ENCODE peak calls at places on chromosomes 4 and X, in eight cellular contexts. One of them, this sample, is unnamed.

GRCh38 chr4:4490041-4490440 is 51.8 kb downstream of the STX18 start:
- DNase-seq in CD8-positive, alpha-beta T cell: no peak
- DNase-seq in progenitor cell of endocrine pancreas: no peak
- DNase-seq in nephron progenitor cell: no peak
- DNase-seq in heart right ventricle: no peak
- DNase-seq in BJ: no peak
- DNase-seq in pancreas: no peak
- DNase-seq in A549: no peak
- DNase-seq in this sample: no peak

GRCh38 chrX:13790206-13791131 is 26.4 kb downstream of the GPM6B start:
- DNase-seq in A549: no peak
- DNase-seq in nephron progenitor cell: no peak
- DNase-seq in pancreas: no peak
- DNase-seq in BJ: no peak
- DNase-seq in progenitor cell of endocrine pancreas: no peak
- DNase-seq in heart right ventricle: no peak
- DNase-seq in CD8-positive, alpha-beta T cell: no peak
- DNase-seq in this sample: no peak

GRCh38 chrX:47358387-47359065 is 11.9 kb upstream of the ZNF157 start:
- DNase-seq in heart right ventricle: no peak
- DNase-seq in A549: no peak
- DNase-seq in progenitor cell of endocrine pancreas: no peak
- DNase-seq in BJ: no peak
- DNase-seq in pancreas: no peak
- DNase-seq in CD8-positive, alpha-beta T cell: no peak
- DNase-seq in nephron progenitor cell: no peak
- DNase-seq in this sample: no peak

GRCh38 chr4:168877779-168878491 is 132.1 kb downstream of the CBR4 start:
- DNase-seq in nephron progenitor cell: peak
- DNase-seq in A549: no peak
- DNase-seq in pancreas: peak
- DNase-seq in heart right ventricle: peak
- DNase-seq in progenitor cell of endocrine pancreas: peak
- DNase-seq in CD8-positive, alpha-beta T cell: no peak
- DNase-seq in BJ: no peak
- DNase-seq in this sample: peak

GRCh38 chrX:117120700-117121099 is 657.9 kb upstream of the CT83 start:
- DNase-seq in heart right ventricle: no peak
- DNase-seq in CD8-positive, alpha-beta T cell: no peak
- DNase-seq in nephron progenitor cell: no peak
- DNase-seq in pancreas: no peak
- DNase-seq in A549: no peak
- DNase-seq in BJ: no peak
- DNase-seq in progenitor cell of endocrine pancreas: no peak
- DNase-seq in this sample: no peak

GRCh38 chrX:63503541-63503940 is 152.4 kb upstream of the SPIN4 start:
- DNase-seq in CD8-positive, alpha-beta T cell: no peak
- DNase-seq in A549: peak
- DNase-seq in progenitor cell of endocrine pancreas: no peak
- DNase-seq in BJ: no peak
- DNase-seq in pancreas: no peak
- DNase-seq in nephron progenitor cell: no peak
- DNase-seq in heart right ventricle: no peak
- DNase-seq in this sample: no peak

GRCh38 chrX:44459501-44459900 is 83.2 kb downstream of the FUNDC1 start:
- DNase-seq in nephron progenitor cell: no peak
- DNase-seq in BJ: no peak
- DNase-seq in pancreas: no peak
- DNase-seq in heart right ventricle: no peak
- DNase-seq in progenitor cell of endocrine pancreas: no peak
- DNase-seq in A549: no peak
- DNase-seq in CD8-positive, alpha-beta T cell: no peak
- DNase-seq in this sample: no peak

GRCh38 chr4:15781427-15782095 is 3.4 kb downstream of the CD38 start:
- DNase-seq in progenitor cell of endocrine pancreas: no peak
- DNase-seq in BJ: no peak
- DNase-seq in nephron progenitor cell: no peak
- DNase-seq in A549: no peak
- DNase-seq in CD8-positive, alpha-beta T cell: no peak
- DNase-seq in heart right ventricle: no peak
- DNase-seq in pancreas: no peak
- DNase-seq in this sample: no peak

GRCh38 chr4:20249333-20249732 is 2.4 kb upstream of the SLIT2 start:
- DNase-seq in pancreas: no peak
- DNase-seq in heart right ventricle: no peak
- DNase-seq in progenitor cell of endocrine pancreas: no peak
- DNase-seq in BJ: no peak
- DNase-seq in A549: no peak
- DNase-seq in nephron progenitor cell: no peak
- DNase-seq in CD8-positive, alpha-beta T cell: no peak
- DNase-seq in this sample: no peak

GRCh38 chr4:141134051-141134450 is 782 bp upstream of the RNF150 start:
- DNase-seq in A549: no peak
- DNase-seq in progenitor cell of endocrine pancreas: no peak
- DNase-seq in BJ: no peak
- DNase-seq in heart right ventricle: no peak
- DNase-seq in nephron progenitor cell: no peak
- DNase-seq in pancreas: no peak
- DNase-seq in CD8-positive, alpha-beta T cell: no peak
- DNase-seq in this sample: no peak

GRCh38 chr4:141133146-141134006 is at the start of gene RNF150:
- DNase-seq in progenitor cell of endocrine pancreas: peak
- DNase-seq in heart right ventricle: peak
- DNase-seq in CD8-positive, alpha-beta T cell: no peak
- DNase-seq in BJ: peak
- DNase-seq in nephron progenitor cell: peak
- DNase-seq in pancreas: peak
- DNase-seq in A549: peak
- DNase-seq in this sample: peak

GRCh38 chr4:141130947-141131545 is 2.2 kb downstream of the RNF150 start:
- DNase-seq in nephron progenitor cell: no peak
- DNase-seq in A549: no peak
- DNase-seq in heart right ventricle: no peak
- DNase-seq in BJ: no peak
- DNase-seq in pancreas: no peak
- DNase-seq in progenitor cell of endocrine pancreas: no peak
- DNase-seq in CD8-positive, alpha-beta T cell: no peak
- DNase-seq in this sample: no peak

GRCh38 chr4:141131738-141132688 is 1.3 kb downstream of the RNF150 start:
- DNase-seq in pancreas: peak
- DNase-seq in heart right ventricle: peak
- DNase-seq in progenitor cell of endocrine pancreas: peak
- DNase-seq in nephron progenitor cell: peak
- DNase-seq in BJ: no peak
- DNase-seq in CD8-positive, alpha-beta T cell: no peak
- DNase-seq in A549: no peak
- DNase-seq in this sample: peak

DNA sequence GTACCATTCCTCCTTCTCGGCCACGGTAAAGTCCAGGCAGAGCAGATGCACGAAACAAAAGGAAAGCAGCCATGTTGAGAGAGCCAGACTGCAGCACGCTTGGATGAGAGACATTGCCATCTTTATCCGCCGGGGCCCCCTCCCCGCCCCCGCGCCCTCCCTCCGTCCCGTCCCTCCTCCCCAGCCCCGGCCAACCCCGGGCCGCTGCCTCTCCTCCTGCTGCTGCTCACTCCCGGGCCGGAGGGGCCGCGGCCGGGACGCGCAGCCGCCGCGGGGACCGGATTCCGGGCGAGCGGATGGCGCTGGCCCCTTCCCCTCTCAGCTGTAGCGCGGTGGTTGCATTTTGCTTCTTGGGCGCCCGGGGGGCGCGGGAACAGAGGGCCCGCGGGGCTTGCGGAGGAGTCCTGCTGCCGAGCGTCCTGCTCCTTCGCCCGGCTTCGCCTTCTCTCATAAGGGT is 552 bp downstream of the RNF150 start:
- DNase-seq in A549: no peak
- DNase-seq in nephron progenitor cell: peak
- DNase-seq in pancreas: no peak
- DNase-seq in CD8-positive, alpha-beta T cell: no peak
- DNase-seq in progenitor cell of endocrine pancreas: peak
- DNase-seq in heart right ventricle: peak
- DNase-seq in BJ: no peak
- DNase-seq in this sample: no peak
- TF ChIP-seq CTCF in A549: no peak
- TF ChIP-seq CTCF in nephron progenitor cell: no peak
- TF ChIP-seq CTCF in pancreas: no peak
- TF ChIP-seq CTCF in CD8-positive, alpha-beta T cell: no peak
- TF ChIP-seq CTCF in progenitor cell of endocrine pancreas: no peak
- TF ChIP-seq CTCF in heart right ventricle: no peak
- TF ChIP-seq CTCF in BJ: no peak
- TF ChIP-seq CTCF in this sample: no peak

DNA sequence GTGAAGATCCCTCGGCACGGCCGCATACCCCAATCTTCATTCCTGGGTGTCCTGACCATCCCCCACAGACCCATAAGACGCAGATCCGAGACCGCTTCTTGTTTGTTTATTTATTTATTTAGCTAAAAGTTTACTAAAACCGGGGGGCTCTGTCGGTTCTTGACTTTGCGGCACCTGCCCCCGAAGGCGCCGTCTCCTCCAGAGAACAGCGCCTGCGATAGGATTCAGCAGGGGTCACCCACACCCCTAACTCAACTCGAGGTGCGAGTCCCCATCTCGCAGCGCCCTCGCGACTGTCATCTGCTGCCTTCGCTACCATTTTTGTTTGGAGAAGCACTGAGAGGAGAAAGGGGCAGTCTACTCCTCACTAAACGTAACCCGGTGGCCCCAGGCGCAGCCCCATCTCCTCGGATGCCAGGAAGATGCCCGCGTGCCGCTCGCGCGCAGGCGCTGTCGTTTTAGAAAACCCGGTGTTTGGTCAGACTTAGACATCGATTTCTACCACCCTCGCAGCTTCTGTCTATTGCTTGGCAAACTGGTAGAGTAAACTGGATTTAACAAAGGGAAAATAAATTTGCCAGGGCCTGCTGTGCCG is 18.9 kb upstream of the GPR101 start:
- DNase-seq in A549: no peak
- DNase-seq in nephron progenitor cell: peak
- DNase-seq in progenitor cell of endocrine pancreas: no peak
- DNase-seq in pancreas: no peak
- DNase-seq in BJ: no peak
- DNase-seq in heart right ventricle: no peak
- DNase-seq in CD8-positive, alpha-beta T cell: peak
- DNase-seq in this sample: no peak
- TF ChIP-seq CTCF in A549: no peak
- TF ChIP-seq CTCF in nephron progenitor cell: no peak
- TF ChIP-seq CTCF in progenitor cell of endocrine pancreas: no peak
- TF ChIP-seq CTCF in pancreas: no peak
- TF ChIP-seq CTCF in BJ: no peak
- TF ChIP-seq CTCF in heart right ventricle: no peak
- TF ChIP-seq CTCF in CD8-positive, alpha-beta T cell: no peak
- TF ChIP-seq CTCF in this sample: no peak

DNA sequence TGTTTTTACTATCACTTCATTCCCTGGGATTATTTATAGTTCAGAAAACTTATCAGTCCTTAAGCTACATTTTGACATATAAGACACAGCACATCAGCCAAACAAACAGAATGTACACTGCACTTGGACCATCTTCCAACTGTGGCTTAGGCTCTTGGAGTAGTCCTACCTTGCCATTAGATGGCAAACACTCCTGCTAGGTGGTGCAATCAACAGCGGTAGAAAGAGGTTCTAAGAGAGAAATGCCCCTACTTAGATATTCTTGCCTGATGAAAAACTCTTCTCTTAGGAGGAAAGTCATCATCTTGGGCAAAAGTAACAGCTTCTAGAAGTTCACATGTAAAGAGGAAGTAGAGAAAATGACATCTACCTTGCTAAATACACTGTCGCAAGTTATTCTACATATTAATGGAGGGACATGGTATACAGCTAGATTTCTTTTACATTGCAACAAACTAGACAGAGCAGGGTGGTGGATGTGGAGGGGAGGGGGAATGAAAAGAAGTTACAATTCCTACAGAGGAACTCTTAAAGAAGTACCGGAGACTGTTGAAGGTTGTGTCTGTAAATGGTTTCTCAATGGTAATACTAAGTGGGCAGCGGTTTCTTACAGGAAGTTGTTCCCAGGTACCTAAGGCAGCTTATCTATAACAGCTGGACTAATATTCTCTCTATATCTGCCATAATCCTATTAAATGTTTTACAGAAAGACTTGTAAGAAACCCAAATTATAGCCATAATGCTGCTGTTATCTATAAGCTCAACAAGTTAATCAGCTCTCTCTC is 8.1 kb upstream of the STPG2 start:
- DNase-seq in heart right ventricle: no peak
- DNase-seq in CD8-positive, alpha-beta T cell: no peak
- DNase-seq in nephron progenitor cell: no peak
- DNase-seq in BJ: no peak
- DNase-seq in pancreas: no peak
- DNase-seq in progenitor cell of endocrine pancreas: no peak
- DNase-seq in A549: peak
- DNase-seq in this sample: no peak
- TF ChIP-seq CTCF in heart right ventricle: no peak
- TF ChIP-seq CTCF in CD8-positive, alpha-beta T cell: no peak
- TF ChIP-seq CTCF in nephron progenitor cell: no peak
- TF ChIP-seq CTCF in BJ: no peak
- TF ChIP-seq CTCF in pancreas: no peak
- TF ChIP-seq CTCF in progenitor cell of endocrine pancreas: no peak
- TF ChIP-seq CTCF in A549: no peak
- TF ChIP-seq CTCF in this sample: no peak

GRCh38 chrX:11965436-11965835 is 172.8 kb upstream of the FRMPD4 start:
- DNase-seq in CD8-positive, alpha-beta T cell: no peak
- DNase-seq in pancreas: no peak
- DNase-seq in heart right ventricle: no peak
- DNase-seq in progenitor cell of endocrine pancreas: no peak
- DNase-seq in BJ: no peak
- DNase-seq in A549: no peak
- DNase-seq in nephron progenitor cell: no peak
- DNase-seq in this sample: no peak

GRCh38 chrX:11967986-11968385 is 170.3 kb upstream of the FRMPD4 start:
- DNase-seq in pancreas: no peak
- DNase-seq in progenitor cell of endocrine pancreas: no peak
- DNase-seq in nephron progenitor cell: no peak
- DNase-seq in CD8-positive, alpha-beta T cell: no peak
- DNase-seq in heart right ventricle: no peak
- DNase-seq in A549: peak
- DNase-seq in BJ: no peak
- DNase-seq in this sample: no peak

GRCh38 chrX:11968470-11968869 is 169.8 kb upstream of the FRMPD4 start:
- DNase-seq in pancreas: no peak
- DNase-seq in BJ: no peak
- DNase-seq in nephron progenitor cell: no peak
- DNase-seq in heart right ventricle: no peak
- DNase-seq in CD8-positive, alpha-beta T cell: no peak
- DNase-seq in A549: peak
- DNase-seq in progenitor cell of endocrine pancreas: no peak
- DNase-seq in this sample: no peak

GRCh38 chrX:11970935-11971334 is 167.3 kb upstream of the FRMPD4 start:
- DNase-seq in progenitor cell of endocrine pancreas: no peak
- DNase-seq in nephron progenitor cell: no peak
- DNase-seq in BJ: no peak
- DNase-seq in pancreas: no peak
- DNase-seq in heart right ventricle: no peak
- DNase-seq in CD8-positive, alpha-beta T cell: no peak
- DNase-seq in A549: no peak
- DNase-seq in this sample: no peak

DNA sequence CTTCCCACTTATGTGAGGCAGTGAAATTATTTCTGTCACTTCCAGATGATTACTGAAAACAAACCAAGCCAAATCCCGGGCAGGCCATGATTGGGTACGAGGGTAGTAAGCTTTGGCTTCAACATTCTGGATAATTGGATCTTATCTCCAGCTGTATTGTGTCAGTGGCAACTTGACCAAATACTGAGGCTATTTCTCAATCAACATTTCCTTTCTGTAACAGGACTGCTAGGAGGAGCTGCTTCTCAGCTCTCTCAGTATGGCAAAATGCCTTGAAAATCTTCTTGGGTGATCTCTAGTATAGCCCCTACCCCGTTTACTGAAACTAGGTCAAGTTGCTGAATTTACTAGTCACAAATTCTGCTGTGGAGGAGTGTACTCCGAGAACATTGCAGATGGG is 169.3 kb upstream of the FRMPD4 start:
- DNase-seq in pancreas: no peak
- DNase-seq in CD8-positive, alpha-beta T cell: no peak
- DNase-seq in heart right ventricle: no peak
- DNase-seq in progenitor cell of endocrine pancreas: no peak
- DNase-seq in BJ: no peak
- DNase-seq in A549: peak
- DNase-seq in nephron progenitor cell: no peak
- DNase-seq in this sample: no peak
- TF ChIP-seq CTCF in pancreas: no peak
- TF ChIP-seq CTCF in CD8-positive, alpha-beta T cell: no peak
- TF ChIP-seq CTCF in heart right ventricle: no peak
- TF ChIP-seq CTCF in progenitor cell of endocrine pancreas: no peak
- TF ChIP-seq CTCF in BJ: no peak
- TF ChIP-seq CTCF in A549: no peak
- TF ChIP-seq CTCF in nephron progenitor cell: no peak
- TF ChIP-seq CTCF in this sample: no peak

This sample was measured in mesothelial cell of epicardium.